ENCODE peak calls at places on chromosomes 13 and 19, in ten cellular contexts. M is right cardiac atrium, J is HCT116, L is cardiac muscle cell, C is A549, E is upper lobe of right lung, U is cardiac fibroblast, V is prostate gland, A is colonic mucosa, R is HAP-1. P is an unnamed sample.

GRCh38 chr19:13153627-13154240 is 3.5 kb downstream of the IER2 start:
- DNase-seq in M (peak; percentile 82), J (no peak), L (peak; percentile 49), C (no peak), E (no peak), U (peak; percentile 62), V (no peak), A (peak; percentile 42), R (peak; percentile 52), P (no peak)

GRCh38 chr13:23488442-23488841 is 54.9 kb upstream of the SACS start:
- DNase-seq in M (no peak), J (no peak), L (no peak), C (no peak), E (no peak), U (peak; percentile 34), V (peak; percentile 30), A (no peak), R (no peak), P (no peak)

GRCh38 chr13:97262058-97262457 is 39.9 kb downstream of the MBNL2 start:
- DNase-seq in M (no peak), J (no peak), L (no peak), C (no peak), E (no peak), U (no peak), V (no peak), A (no peak), R (no peak), P (no peak)

GRCh38 chr13:75725784-75726183 is 89.7 kb downstream of the LMO7 start:
- DNase-seq in M (no peak), J (no peak), L (peak; percentile 33), C (no peak), E (no peak), U (peak; percentile 26), V (no peak), A (no peak), R (no peak), P (no peak)

GRCh38 chr13:79445968-79446645 is 34.8 kb upstream of the NDFIP2 start:
- DNase-seq in M (no peak), J (no peak), L (no peak), C (no peak), E (no peak), U (no peak), V (no peak), A (no peak), R (no peak), P (no peak)

GRCh38 chr19:48656840-48657474 is 11.0 kb upstream of the CA11 start:
- DNase-seq in M (no peak), J (no peak), L (no peak), C (no peak), E (no peak), U (peak; percentile 79), V (no peak), A (no peak), R (no peak), P (no peak)

GRCh38 chr13:36395280-36395679 is 37.0 kb upstream of the CCNA1 start:
- DNase-seq in M (no peak), J (no peak), L (no peak), C (peak; percentile 5), E (no peak), U (peak; percentile 83), V (no peak), A (no peak), R (no peak), P (no peak)

GRCh38 chr19:46617566-46618079 is 7.3 kb downstream of the PTGIR start:
- DNase-seq in M (no peak), J (no peak), L (no peak), C (no peak), E (no peak), U (no peak), V (no peak), A (no peak), R (no peak), P (no peak)

GRCh38 chr13:20348018-20348417 is 115.9 kb upstream of the GJB6 start:
- DNase-seq in M (no peak), J (no peak), L (no peak), C (no peak), E (no peak), U (no peak), V (no peak), A (no peak), R (no peak), P (no peak)

GRCh38 chr13:112247471-112248405 is 128.4 kb upstream of the SPACA7 start:
- DNase-seq in M (no peak), J (no peak), L (no peak), C (no peak), E (peak; percentile 52), U (no peak), V (no peak), A (peak; percentile 9), R (no peak), P (no peak)

GRCh38 chr13:53411443-53411842 is 382.8 kb downstream of the OLFM4 start:
- DNase-seq in M (no peak), J (no peak), L (no peak), C (no peak), E (no peak), U (no peak), V (no peak), A (no peak), R (peak; percentile 11), P (no peak)

GRCh38 chr19:53989600-53990533 is 1.6 kb upstream of the CACNG6 start:
- DNase-seq in M (no peak), J (no peak), L (no peak), C (peak; percentile 57), E (no peak), U (peak; percentile 83), V (no peak), A (no peak), R (no peak), P (no peak)

GRCh38 chr13:94063096-94063495 is 416.4 kb downstream of the DCT start:
- DNase-seq in M (no peak), J (no peak), L (no peak), C (no peak), E (no peak), U (peak; percentile 28), V (no peak), A (no peak), R (no peak), P (no peak)

GRCh38 chr19:18173054-18173571 is 500 bp upstream of the IFI30 start:
- DNase-seq in M (peak; percentile 88), J (no peak), L (no peak), C (no peak), E (peak; percentile 91), U (no peak), V (no peak), A (no peak), R (no peak), P (peak; percentile 91)

GRCh38 chr13:40662866-40663265 is 3.6 kb downstream of the FOXO1 start:
- DNase-seq in M (no peak), J (no peak), L (peak; percentile 46), C (no peak), E (no peak), U (no peak), V (no peak), A (no peak), R (no peak), P (no peak)

GRCh38 chr19:30631035-30631375 is 258.8 kb downstream of the ZNF536 start:
- DNase-seq in M (no peak), J (no peak), L (no peak), C (no peak), E (no peak), U (no peak), V (no peak), A (no peak), R (no peak), P (no peak)

GRCh38 chr13:50484472-50485113 is 358.9 kb downstream of the DLEU7 start:
- DNase-seq in M (no peak), J (no peak), L (no peak), C (no peak), E (no peak), U (no peak), V (no peak), A (no peak), R (no peak), P (no peak)
- H3K4me3 ChIP-seq in M (no peak overlapping the region), J (no peak overlapping the region), L (no peak overlapping the region), C (no peak overlapping the region), E (no peak overlapping the region), U (no peak overlapping the region), V (no peak overlapping the region), A (no peak overlapping the region), R (no peak overlapping the region), P (no peak overlapping the region)

DNA sequence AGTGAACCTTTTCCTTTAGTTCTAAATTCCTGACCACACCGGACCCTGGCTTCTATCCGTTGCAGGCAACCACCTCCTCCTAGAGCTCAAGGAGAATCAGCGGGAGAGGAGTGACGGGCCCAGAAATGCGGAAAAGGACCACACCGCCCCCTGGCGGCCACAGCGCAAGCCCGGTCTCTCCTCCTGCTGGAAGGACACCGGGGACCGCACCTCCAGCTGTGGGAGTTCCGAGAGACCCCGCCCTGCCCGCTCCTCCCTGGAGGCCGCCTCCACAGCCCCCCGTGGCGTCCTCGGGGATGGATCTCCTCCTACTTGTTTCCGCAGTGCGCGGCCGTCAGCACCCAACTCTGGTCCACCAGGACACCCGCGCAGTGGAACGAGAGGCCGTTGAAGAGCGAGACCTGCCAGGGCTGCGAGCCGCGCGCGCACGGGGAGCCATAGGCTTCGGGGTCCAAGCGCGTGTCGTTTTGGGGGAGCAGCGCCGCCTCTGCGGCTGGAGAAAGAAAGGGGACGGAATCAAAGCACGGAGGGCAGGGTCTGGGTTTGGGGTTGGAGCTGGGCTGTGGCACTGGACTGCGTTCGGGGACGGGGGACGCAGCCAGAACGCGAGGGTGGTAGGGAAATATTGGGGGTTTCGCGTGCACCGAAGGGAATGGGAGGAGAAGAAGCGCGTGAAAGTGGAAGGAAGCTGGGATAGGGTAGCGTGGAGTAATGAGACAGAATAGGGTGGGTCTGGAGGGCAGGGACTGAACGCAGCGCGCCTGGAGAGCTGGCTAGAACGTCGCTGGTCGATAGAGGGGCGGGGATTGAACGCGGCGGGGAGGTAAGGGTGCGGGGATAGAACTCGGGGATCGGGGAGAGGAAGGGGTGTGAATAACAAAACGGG is 2.5 kb downstream of the KLK10 start:
- DNase-seq in M (peak; percentile 84), J (peak; percentile 83), L (peak; percentile 74), C (peak; percentile 98), E (no peak), U (peak; percentile 61), V (peak; percentile 74), A (no peak), R (peak; percentile 86), P (no peak)
- H3K4me3 ChIP-seq in M (no peak overlapping the region), J (peak overlapping the region; percentile 60), L (peak overlapping the region; percentile 35), C (peak overlapping the region; percentile 42), E (no peak overlapping the region), U (peak overlapping the region; percentile 25), V (peak overlapping the region; percentile 22), A (no peak overlapping the region), R (peak overlapping the region; percentile 14), P (peak overlapping the region; percentile 11)

GRCh38 chr13:113816248-113816924 is 47.5 kb downstream of the GAS6 start:
- DNase-seq in M (peak; percentile 65), J (no peak), L (no peak), C (no peak), E (no peak), U (no peak), V (no peak), A (no peak), R (no peak), P (no peak)
- H3K4me3 ChIP-seq in M (no peak overlapping the region), J (peak overlapping the region; percentile 100), L (no peak overlapping the region), C (no peak overlapping the region), E (no peak overlapping the region), U (no peak overlapping the region), V (no peak overlapping the region), A (no peak overlapping the region), R (no peak overlapping the region), P (no peak overlapping the region)

DNA sequence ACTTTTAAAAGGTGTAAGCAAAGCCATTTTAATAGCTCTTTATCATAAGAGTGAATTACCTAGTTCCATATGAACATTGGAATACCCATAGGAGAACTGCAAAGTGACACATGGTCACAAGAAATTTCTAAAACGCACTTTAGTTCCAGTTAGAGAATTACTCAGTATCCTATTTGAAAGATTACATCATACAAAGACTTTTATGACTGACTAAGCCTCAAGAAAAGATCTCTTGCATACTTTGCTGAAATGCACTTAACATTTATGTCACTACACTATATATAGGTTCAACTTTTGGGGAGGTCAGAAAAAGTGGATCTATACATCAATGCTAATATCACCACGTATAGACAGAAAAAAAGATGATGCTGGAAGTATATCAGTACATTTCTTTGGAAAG is 7.1 kb downstream of the PCDH9 start:
- DNase-seq in M (no peak), J (no peak), L (no peak), C (no peak), E (no peak), U (peak; percentile 48), V (no peak), A (no peak), R (no peak), P (no peak)
- H3K4me3 ChIP-seq in M (peak overlapping the region; percentile 32), J (no peak overlapping the region), L (no peak overlapping the region), C (peak overlapping the region; percentile 42), E (no peak overlapping the region), U (no peak overlapping the region), V (no peak overlapping the region), A (no peak overlapping the region), R (no peak overlapping the region), P (no peak overlapping the region)

P was measured in lower lobe of right lung.